ENCODE peak calls at places on chromosomes 6 and 20, in ten cellular contexts. N is CD8-positive, alpha-beta T cell; Y is AG10803; Q is bronchial epithelial cell; M is heart left ventricle; B is A549; V is glutamatergic neuron; T is left lung; X is psoas muscle; C is IMR-90. Z is an unnamed sample.
A peak's percentile ranks its signal among the peaks of the same experiment; 100 is the strongest.

GRCh38 chr6:33082702-33083101 is 6.9 kb downstream of the HLA-DPB1 start:
- DNase-seq in T (no peak), X (peak; percentile 67), N (no peak), C (peak; percentile 13), Y (peak; percentile 10), M (no peak), Q (no peak), V (peak; percentile 37), B (peak; percentile 24), Z (no peak)

GRCh38 chr6:29919506-29919905 is 22.8 kb upstream of the HLA-A start:
- DNase-seq in V (no peak), T (no peak), Q (no peak), M (no peak), X (no peak), C (no peak), B (no peak), Y (no peak), N (no peak), Z (no peak)

GRCh38 chr20:22471156-22471836 is 113.1 kb downstream of the FOXA2 start:
- DNase-seq in N (no peak), Y (no peak), X (no peak), Q (no peak), V (no peak), B (peak; percentile 56), M (no peak), C (no peak), T (no peak), Z (no peak)

GRCh38 chr20:44302026-44302669 is 8.9 kb downstream of the FITM2 start:
- DNase-seq in Q (peak; percentile 57), Y (no peak), C (no peak), B (no peak), X (no peak), M (no peak), V (no peak), N (no peak), T (peak; percentile 69), Z (no peak)

GRCh38 chr6:89434954-89435353 is 2.0 kb downstream of the ANKRD6 start:
- DNase-seq in T (no peak), V (no peak), X (no peak), Y (no peak), B (no peak), Q (no peak), M (no peak), C (no peak), N (no peak), Z (no peak)

GRCh38 chr20:11229772-11230171 is 556.0 kb upstream of the JAG1 start:
- DNase-seq in Y (peak; percentile 96), M (no peak), T (no peak), C (peak; percentile 99), V (no peak), Q (peak; percentile 81), N (no peak), B (peak; percentile 15), X (peak; percentile 48), Z (peak; percentile 79)

GRCh38 chr6:32432050-32432450 is 7.6 kb upstream of the HLA-DRA start:
- DNase-seq in Y (peak; percentile 22), M (no peak), N (no peak), T (no peak), B (peak; percentile 7), V (no peak), X (no peak), C (peak; percentile 30), Q (peak; percentile 49), Z (no peak)

GRCh38 chr6:4930025-4930692 is 73.7 kb downstream of the RPP40 start:
- DNase-seq in Y (no peak), V (no peak), N (no peak), B (no peak), T (no peak), M (no peak), C (no peak), Q (no peak), X (no peak), Z (no peak)

GRCh38 chr6:115945306-115945705 is 115.4 kb downstream of the FRK start:
- DNase-seq in N (no peak), C (no peak), V (no peak), X (no peak), Y (no peak), T (no peak), B (no peak), Q (peak; percentile 39), M (no peak), Z (no peak)

GRCh38 chr6:134878136-134878535 is 71.8 kb downstream of the ALDH8A1 start:
- DNase-seq in V (no peak), M (no peak), N (no peak), C (no peak), B (no peak), Q (no peak), Y (peak; percentile 59), X (no peak), T (no peak), Z (no peak)

GRCh38 chr6:111606620-111607115 is 990 bp upstream of the TRAF3IP2 start:
- DNase-seq in Q (no peak), B (no peak), T (no peak), M (no peak), N (no peak), X (no peak), V (no peak), C (no peak), Y (peak; percentile 54), Z (no peak)

GRCh38 chr6:28758818-28759235 is 165.0 kb downstream of the TRIM27 start:
- DNase-seq in X (no peak), T (no peak), Y (no peak), V (no peak), M (no peak), Q (no peak), N (no peak), B (no peak), C (no peak), Z (no peak)

GRCh38 chr6:113276631-113277030 is 580.5 kb upstream of the MARCKS start:
- DNase-seq in C (no peak), V (no peak), Q (no peak), B (no peak), N (no peak), T (no peak), Y (no peak), X (no peak), M (no peak), Z (no peak)

GRCh38 chr20:235891-236290 is 8.8 kb downstream of the DEFB129 start:
- DNase-seq in Q (peak; percentile 63), Y (peak; percentile 30), X (no peak), M (no peak), V (no peak), N (no peak), C (no peak), B (no peak), T (no peak), Z (no peak)

GRCh38 chr6:126625019-126625418 is 285.1 kb downstream of the CENPW start:
- DNase-seq in Y (peak; percentile 33), M (no peak), C (peak; percentile 31), V (no peak), N (no peak), T (no peak), X (no peak), Q (peak; percentile 18), B (no peak), Z (no peak)

GRCh38 chr6:167221408-167222201 is 63.8 kb upstream of the GPR31 start:
- DNase-seq in Y (no peak), T (no peak), M (no peak), N (no peak), C (no peak), Q (no peak), X (no peak), V (no peak), B (no peak), Z (no peak)

GRCh38 chr20:22866757-22867425 is 168.2 kb upstream of the SSTR4 start:
- DNase-seq in Q (peak; percentile 13), X (no peak), Y (no peak), V (no peak), B (peak; percentile 16), T (no peak), N (no peak), M (no peak), C (no peak), Z (no peak)

GRCh38 chr6:160315310-160315709 is 32.9 kb upstream of the SLC22A3 start:
- DNase-seq in M (no peak), Q (peak; percentile 67), T (no peak), N (no peak), B (no peak), Y (no peak), X (no peak), V (no peak), C (no peak), Z (no peak)

DNA sequence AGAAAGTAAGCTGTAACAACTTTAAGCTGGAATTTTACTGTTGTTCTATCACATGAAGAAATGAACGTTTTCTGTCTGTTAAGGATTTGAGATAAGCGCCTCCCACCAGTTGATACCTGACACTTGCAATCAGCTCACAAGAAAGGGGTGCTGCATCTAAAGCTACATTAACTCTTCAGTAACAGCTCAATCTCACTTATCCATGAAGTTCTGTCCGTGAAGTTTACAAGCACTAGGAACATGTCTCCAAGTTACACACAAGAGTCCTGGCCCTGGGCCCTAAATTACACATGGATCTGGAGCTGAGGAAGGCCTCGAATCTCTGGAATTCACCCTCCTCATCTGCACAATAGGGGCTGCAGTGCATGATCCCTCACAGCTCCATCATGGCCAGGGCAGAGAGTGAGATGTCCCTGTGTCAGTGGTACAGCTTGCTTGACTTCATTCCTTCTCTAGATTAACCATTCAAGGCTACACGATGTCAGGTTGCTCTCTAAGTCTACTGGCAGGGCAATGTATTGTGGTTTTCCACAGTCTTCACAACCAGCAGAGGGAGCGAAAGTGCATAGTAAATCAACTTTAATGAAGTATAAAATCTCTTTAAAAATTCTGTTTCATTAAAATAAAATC is 182.4 kb upstream of the MCHR2 start:
- DNase-seq in C (peak; percentile 74), X (no peak), B (no peak), M (no peak), N (no peak), Q (peak; percentile 62), T (no peak), V (no peak), Y (peak; percentile 75), Z (peak; percentile 53)
- TF ChIP-seq CTCF in C (peak; percentile 58), X (peak; percentile 46), B (no peak), M (no peak), N (no peak), Q (peak; percentile 50), T (peak; percentile 30), V (no peak), Y (peak; percentile 60), Z (peak; percentile 59)

GRCh38 chr20:61639200-61639599 is 387.1 kb downstream of the CDH4 start:
- DNase-seq in N (no peak), M (no peak), B (no peak), T (no peak), C (peak; percentile 33), Y (peak; percentile 62), Q (peak; percentile 20), X (no peak), V (no peak), Z (no peak)
- TF ChIP-seq CTCF in N (no peak), M (no peak), B (no peak), T (no peak), C (no peak), Y (peak; percentile 30), Q (no peak), X (no peak), V (no peak), Z (no peak)

GRCh38 chr20:39283464-39283863 is 321.3 kb downstream of the DHX35 start:
- DNase-seq in N (no peak), C (no peak), X (no peak), Y (no peak), B (no peak), T (no peak), V (no peak), M (no peak), Q (no peak), Z (no peak)
- TF ChIP-seq CTCF in N (no peak), C (no peak), X (no peak), Y (no peak), B (no peak), T (no peak), V (no peak), M (no peak), Q (no peak), Z (no peak)

GRCh38 chr6:70547313-70547712 is 19.4 kb upstream of the SDHAF4 start:
- DNase-seq in M (no peak), V (no peak), N (no peak), T (no peak), Y (peak; percentile 34), B (no peak), X (no peak), C (peak; percentile 37), Q (peak; percentile 11), Z (no peak)
- TF ChIP-seq CTCF in M (peak; percentile 32), V (no peak), N (no peak), T (no peak), Y (peak; percentile 57), B (peak; percentile 33), X (peak; percentile 67), C (peak; percentile 41), Q (peak; percentile 13), Z (peak; percentile 59)

Z was measured in BJ.